ENCODE peak calls at places on chromosomes 4 and X, in eight cellular contexts. I is CD4-positive, alpha-beta T cell; A is lower lobe of right lung; W is D721Med; N is choroid plexus epithelial cell; C is fibroblast of pulmonary artery; E is HepG2; X is Calu3. Y is an unnamed sample.

GRCh38 chr4:182091128-182091527 is 152.1 kb upstream of the TENM3 start:
- DNase-seq in I (no peak), A (no peak), W (no peak), N (peak; percentile 22), C (no peak), E (no peak), X (no peak), Y (no peak)

GRCh38 chr4:77095101-77095826 is 19.5 kb upstream of the CCNI start:
- DNase-seq in I (peak; percentile 67), A (peak; percentile 88), W (peak; percentile 36), N (peak; percentile 77), C (peak; percentile 67), E (peak; percentile 49), X (peak; percentile 66), Y (peak; percentile 83)

GRCh38 chrX:32183066-32183465 is 1028.3 kb downstream of the DMD start:
- DNase-seq in I (no peak), A (no peak), W (no peak), N (no peak), C (no peak), E (no peak), X (no peak), Y (no peak)

GRCh38 chr4:181860668-181861067 is 382.5 kb upstream of the TENM3 start:
- DNase-seq in I (no peak), A (no peak), W (no peak), N (peak; percentile 61), C (no peak), E (no peak), X (no peak), Y (no peak)

GRCh38 chr4:51862199-51862598 is 19.2 kb downstream of the DCUN1D4 start:
- DNase-seq in I (no peak), A (no peak), W (no peak), N (no peak), C (no peak), E (no peak), X (no peak), Y (no peak)

GRCh38 chr4:77037736-77038135 is 38.1 kb downstream of the CCNI start:
- DNase-seq in I (no peak), A (no peak), W (no peak), N (no peak), C (no peak), E (no peak), X (no peak), Y (no peak)

GRCh38 chr4:93759506-93759905 is 69.0 kb upstream of the ATOH1 start:
- DNase-seq in I (no peak), A (no peak), W (no peak), N (no peak), C (no peak), E (no peak), X (no peak), Y (no peak)

GRCh38 chr4:15002659-15003440 is 569 bp downstream of the CPEB2 start:
- DNase-seq in I (peak; percentile 83), A (peak; percentile 90), W (no peak), N (peak; percentile 96), C (peak; percentile 85), E (peak; percentile 29), X (peak; percentile 49), Y (peak; percentile 78)

GRCh38 chr4:137474711-137475301 is 57.5 kb downstream of the PCDH18 start:
- DNase-seq in I (no peak), A (no peak), W (no peak), N (peak; percentile 90), C (peak; percentile 75), E (no peak), X (no peak), Y (no peak)

GRCh38 chrX:71251456-71251973 is 2.4 kb downstream of the ZMYM3 start:
- DNase-seq in I (no peak), A (no peak), W (no peak), N (peak; percentile 16), C (no peak), E (no peak), X (no peak), Y (no peak)

GRCh38 chr4:151629097-151629783 is 131.6 kb downstream of the GATB start:
- DNase-seq in I (no peak), A (no peak), W (no peak), N (no peak), C (no peak), E (no peak), X (no peak), Y (no peak)

GRCh38 chrX:132488819-132489255 is at the start of gene MBNL3:
- DNase-seq in I (peak; percentile 58), A (peak; percentile 77), W (no peak), N (peak; percentile 34), C (peak; percentile 49), E (peak; percentile 33), X (peak; percentile 61), Y (peak; percentile 63)

GRCh38 chr4:185738038-185738552 is 73.9 kb downstream of the SORBS2 start:
- DNase-seq in I (no peak), A (no peak), W (no peak), N (peak; percentile 89), C (peak; percentile 96), E (no peak), X (no peak), Y (no peak)

GRCh38 chr4:47031011-47031678 is at the start of gene GABRB1:
- DNase-seq in I (no peak), A (peak; percentile 63), W (no peak), N (peak; percentile 72), C (peak; percentile 61), E (no peak), X (peak; percentile 14), Y (peak; percentile 75)

GRCh38 chrX:74779175-74779574 is 146.1 kb downstream of the NEXMIF start:
- DNase-seq in I (no peak), A (no peak), W (no peak), N (no peak), C (no peak), E (no peak), X (no peak), Y (no peak)

GRCh38 chr4:125266901-125267601 is 47.7 kb upstream of the FAT4 start:
- DNase-seq in I (no peak), A (no peak), W (no peak), N (peak; percentile 85), C (peak; percentile 88), E (no peak), X (no peak), Y (no peak)

GRCh38 chr4:111466821-111467605 is 678.2 kb upstream of the FAM241A start:
- DNase-seq in I (no peak), A (no peak), W (no peak), N (peak; percentile 11), C (no peak), E (no peak), X (no peak), Y (no peak)

GRCh38 chrX:132270021-132270420 is 50.8 kb upstream of the RAP2C start:
- DNase-seq in I (no peak), A (no peak), W (no peak), N (no peak), C (no peak), E (no peak), X (no peak), Y (no peak)

GRCh38 chr4:186032259-186032658 is 36.7 kb upstream of the TLR3 start:
- DNase-seq in I (no peak), A (no peak), W (no peak), N (peak; percentile 58), C (no peak), E (no peak), X (no peak), Y (no peak)

GRCh38 chrX:118976599-118977340 is 2.4 kb downstream of the LONRF3 start:
- DNase-seq in I (no peak), A (peak; percentile 79), W (no peak), N (no peak), C (no peak), E (no peak), X (peak; percentile 79), Y (peak; percentile 20)

GRCh38 chr4:137610960-137611359 is 78.7 kb upstream of the PCDH18 start:
- DNase-seq in I (no peak), A (no peak), W (no peak), N (peak; percentile 61), C (peak; percentile 31), E (peak; percentile 1), X (peak; percentile 15), Y (peak; percentile 34)

GRCh38 chrX:153832732-153833131 is 2.4 kb upstream of the PDZD4 start:
- DNase-seq in I (no peak), A (no peak), W (no peak), N (no peak), C (no peak), E (no peak), X (no peak), Y (no peak)

GRCh38 chrX:154047266-154047665 is 27.6 kb upstream of the IRAK1 start:
- DNase-seq in I (no peak), A (no peak), W (no peak), N (peak; percentile 56), C (peak; percentile 69), E (no peak), X (no peak), Y (no peak)

GRCh38 chr4:135601351-135601750 is 1399.8 kb upstream of the PABPC4L start:
- DNase-seq in I (no peak), A (no peak), W (no peak), N (no peak), C (no peak), E (no peak), X (peak; percentile 1), Y (no peak)

GRCh38 chr4:135605096-135605495 is 1403.5 kb upstream of the PABPC4L start:
- DNase-seq in I (no peak), A (no peak), W (no peak), N (no peak), C (no peak), E (no peak), X (no peak), Y (no peak)

GRCh38 chr4:135604531-135604930 is 1402.9 kb upstream of the PABPC4L start:
- DNase-seq in I (no peak), A (no peak), W (no peak), N (no peak), C (no peak), E (no peak), X (no peak), Y (no peak)
- TF ChIP-seq CTCF in I (no peak), A (no peak), W (no peak), N (no peak), C (no peak), E (no peak), X (no peak), Y (no peak)

GRCh38 chr4:177505171-177505615 is 63.0 kb upstream of the AGA start:
- DNase-seq in I (no peak), A (no peak), W (no peak), N (no peak), C (no peak), E (no peak), X (no peak), Y (no peak)
- TF ChIP-seq CTCF in I (no peak), A (no peak), W (no peak), N (no peak), C (no peak), E (no peak), X (no peak), Y (no peak)

GRCh38 chr4:70651864-70652506 is 14.3 kb downstream of the JCHAIN start:
- DNase-seq in I (no peak), A (no peak), W (no peak), N (peak; percentile 58), C (peak; percentile 64), E (peak; percentile 27), X (no peak), Y (no peak)
- TF ChIP-seq CTCF in I (peak; percentile 71), A (peak; percentile 51), W (peak; percentile 62), N (peak; percentile 55), C (peak; percentile 47), E (peak; percentile 70), X (peak; percentile 29), Y (peak; percentile 49)

DNA sequence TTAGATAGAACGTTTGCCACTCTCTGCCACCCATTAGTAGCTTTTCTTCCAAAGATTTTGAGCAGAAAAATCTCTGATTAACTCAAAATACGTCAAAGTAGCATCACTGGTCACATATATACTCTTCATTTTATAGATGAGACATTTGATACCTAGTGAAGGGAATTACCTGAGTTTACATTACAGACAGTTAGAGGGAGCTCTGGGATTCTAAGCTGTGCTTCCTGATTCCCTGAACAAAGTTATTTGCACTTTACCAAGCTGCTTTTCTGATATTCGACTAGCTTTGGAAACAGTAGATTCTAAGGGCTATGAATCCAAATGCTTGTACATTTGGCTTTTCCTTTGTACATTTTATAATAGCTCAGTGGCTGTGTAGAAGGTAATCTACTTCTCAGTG is 1602.1 kb downstream of the STIM2 start:
- DNase-seq in I (no peak), A (no peak), W (no peak), N (no peak), C (no peak), E (no peak), X (no peak), Y (no peak)
- TF ChIP-seq CTCF in I (no peak), A (no peak), W (peak; percentile 38), N (peak; percentile 23), C (peak; percentile 11), E (no peak), X (no peak), Y (no peak)

Y was measured in glutamatergic neuron.